ENCODE peak calls at places on chromosomes 12 and 14, in five cellular contexts. I is adipocyte; R is Panc1; U is CD8-positive, alpha-beta memory T cell; J is colonic mucosa. P is an unnamed sample. For H3K4me1, the result is how much of the 10 kb centered on the place peaks cover.

GRCh38 chr14:44795725-44796124 is 166.0 kb downstream of the KLHL28 start:
- DNase-seq in I (no peak), R (no peak), J (no peak), U (no peak), P (no peak)

GRCh38 chr14:44791730-44792129 is 170.0 kb downstream of the KLHL28 start:
- DNase-seq in J (no peak), U (no peak), R (no peak), I (no peak), P (no peak)

GRCh38 chr12:85448548-85449139 is 168.6 kb downstream of the ALX1 start:
- DNase-seq in I (peak), J (no peak), U (no peak), R (no peak), P (no peak)

GRCh38 chr12:13061377-13061776 is 17.2 kb downstream of the FAM234B start:
- DNase-seq in J (no peak), R (no peak), I (no peak), U (no peak), P (no peak)

GRCh38 chr12:52645120-52645761 is 6.8 kb downstream of the KRT2 start:
- DNase-seq in J (peak), I (no peak), R (no peak), U (peak), P (no peak)

GRCh38 chr12:46825526-46826414 is at the start of gene SLC38A4:
- DNase-seq in R (no peak), I (peak), U (no peak), J (peak), P (no peak)

GRCh38 chr12:48972213-48973021 is 882 bp upstream of the WNT10B start:
- DNase-seq in I (no peak), J (no peak), U (no peak), R (no peak), P (no peak)

GRCh38 chr14:24296341-24297157 is 3.0 kb downstream of the DHRS1 start:
- DNase-seq in U (peak), R (peak), I (peak), J (peak), P (no peak)

GRCh38 chr14:91883770-91884169 is 16.4 kb upstream of the TC2N start:
- DNase-seq in U (no peak), R (no peak), J (no peak), I (no peak), P (no peak)

GRCh38 chr12:69330475-69331473 is 17.4 kb upstream of the LYZ start:
- DNase-seq in U (peak), J (peak), R (no peak), I (peak), P (no peak)

GRCh38 chr14:37048666-37049071 is 123.7 kb downstream of the SLC25A21 start:
- DNase-seq in U (no peak), R (no peak), J (no peak), I (peak), P (no peak)

GRCh38 chr14:75084513-75084912 is 15.1 kb downstream of the ZC2HC1C start:
- DNase-seq in I (no peak), U (no peak), R (no peak), J (peak), P (no peak)

GRCh38 chr12:53200458-53201169 is 6.4 kb downstream of the ITGB7 start:
- DNase-seq in R (no peak), J (no peak), U (no peak), I (no peak), P (no peak)

GRCh38 chr12:24014853-24015590 is 65.6 kb upstream of the SOX5 start:
- DNase-seq in I (no peak), J (no peak), R (no peak), U (no peak), P (no peak)

GRCh38 chr12:6854036-6854435 is 2.1 kb downstream of the USP5 start:
- DNase-seq in J (no peak), I (no peak), U (no peak), R (no peak), P (no peak)

GRCh38 chr12:85866929-85867776 is 6.9 kb upstream of the NTS start:
- DNase-seq in I (peak), U (no peak), J (peak), R (peak), P (peak)

GRCh38 chr14:70713096-70713875 is 71.6 kb downstream of the TTC9 start:
- DNase-seq in R (no peak), I (no peak), J (no peak), U (no peak), P (no peak)

DNA sequence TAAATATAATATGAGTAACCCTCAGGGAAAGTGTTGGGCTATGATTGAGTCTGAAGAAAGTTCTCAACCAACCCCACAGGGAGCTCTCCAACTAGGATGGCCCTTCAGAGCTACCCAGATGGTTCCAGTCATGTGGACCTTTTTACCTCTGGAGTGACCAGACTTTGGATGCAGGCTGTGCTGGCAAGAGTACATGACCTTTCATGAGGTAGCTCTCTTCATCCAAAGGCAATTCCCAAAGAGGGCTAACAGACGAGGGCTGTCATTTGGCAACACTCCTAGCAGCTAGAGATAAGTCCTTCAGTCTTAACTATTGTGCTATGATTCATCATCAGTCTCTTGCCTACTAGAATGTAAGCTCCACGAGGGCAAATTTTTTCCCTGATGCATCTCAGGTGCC is 75.4 kb downstream of the DUSP6 start:
- DNase-seq in U (no peak), R (no peak), J (no peak), I (no peak), P (no peak)
- H3K4me1 ChIP-seq in U (under half), R (under half), J (under half), I (under half), P (under half)

GRCh38 chr14:103031566-103031911 is 25.8 kb downstream of the CDC42BPB start:
- DNase-seq in I (no peak), R (no peak), U (no peak), J (no peak), P (no peak)

GRCh38 chr14:103030741-103031565 is 26.4 kb downstream of the CDC42BPB start:
- DNase-seq in R (no peak), I (no peak), J (no peak), U (no peak), P (no peak)

GRCh38 chr14:103029936-103030335 is 27.4 kb downstream of the CDC42BPB start:
- DNase-seq in J (no peak), R (no peak), U (no peak), I (no peak), P (no peak)

GRCh38 chr14:103031956-103032355 is 25.4 kb downstream of the CDC42BPB start:
- DNase-seq in J (peak), R (no peak), I (no peak), U (no peak), P (no peak)

GRCh38 chr14:103033744-103034143 is 23.6 kb downstream of the CDC42BPB start:
- DNase-seq in U (no peak), J (peak), R (no peak), I (no peak), P (no peak)
- H3K4me3 ChIP-seq in U (no peak), J (no peak), R (peak), I (no peak), P (no peak)

GRCh38 chr14:21262410-21262809 is 6.8 kb downstream of the HNRNPC start:
- DNase-seq in U (no peak), R (no peak), I (no peak), J (no peak), P (no peak)

GRCh38 chr14:21263284-21264024 is 5.8 kb downstream of the HNRNPC start:
- DNase-seq in I (peak), U (no peak), J (no peak), R (no peak), P (no peak)

GRCh38 chr14:21264025-21264801 is 5.0 kb downstream of the HNRNPC start:
- DNase-seq in U (no peak), R (no peak), I (peak), J (no peak), P (no peak)

GRCh38 chr14:21258889-21259787 is 10.1 kb downstream of the HNRNPC start:
- DNase-seq in J (no peak), R (no peak), I (no peak), U (no peak), P (no peak)

GRCh38 chr14:21261824-21262223 is 7.4 kb downstream of the HNRNPC start:
- DNase-seq in I (no peak), U (no peak), J (no peak), R (no peak), P (no peak)
- H3K4me1 ChIP-seq in I (half or more), U (half or more), J (under half), R (under half), P (under half)

GRCh38 chr14:61812347-61813100 is 50.3 kb downstream of the SNAPC1 start:
- DNase-seq in I (peak), R (no peak), U (peak), J (no peak), P (no peak)

GRCh38 chr14:61813101-61813596 is 50.9 kb downstream of the SNAPC1 start:
- DNase-seq in J (no peak), R (no peak), U (no peak), I (no peak), P (no peak)

GRCh38 chr14:61811882-61812346 is 49.7 kb downstream of the SNAPC1 start:
- DNase-seq in R (no peak), J (no peak), I (no peak), U (no peak), P (no peak)
- H3K4me3 ChIP-seq in R (no peak), J (no peak), I (peak), U (no peak), P (peak)

GRCh38 chr12:128823916-128824839 is at the start of gene SLC15A4:
- DNase-seq in I (peak), U (peak), J (peak), R (no peak), P (no peak)
- H3K4me1 ChIP-seq in I (under half), U (under half), J (under half), R (under half), P (under half)

GRCh38 chr12:4118017-4118510 is 155.5 kb upstream of the CCND2 start:
- DNase-seq in J (peak), R (no peak), U (peak), I (peak), P (no peak)
- H3K4me3 ChIP-seq in J (no peak), R (no peak), U (peak), I (no peak), P (no peak)

GRCh38 chr14:89351958-89352404 is 65.1 kb downstream of the FOXN3 start:
- DNase-seq in R (no peak), U (no peak), I (no peak), J (peak), P (no peak)

GRCh38 chr14:89351364-89351957 is 65.6 kb downstream of the FOXN3 start:
- DNase-seq in J (peak), I (peak), U (peak), R (no peak), P (no peak)

GRCh38 chr14:89347885-89348284 is 69.1 kb downstream of the FOXN3 start:
- DNase-seq in J (no peak), I (no peak), U (no peak), R (no peak), P (no peak)

GRCh38 chr14:89349196-89350008 is 67.6 kb downstream of the FOXN3 start:
- DNase-seq in J (peak), I (no peak), R (no peak), U (peak), P (peak)

DNA sequence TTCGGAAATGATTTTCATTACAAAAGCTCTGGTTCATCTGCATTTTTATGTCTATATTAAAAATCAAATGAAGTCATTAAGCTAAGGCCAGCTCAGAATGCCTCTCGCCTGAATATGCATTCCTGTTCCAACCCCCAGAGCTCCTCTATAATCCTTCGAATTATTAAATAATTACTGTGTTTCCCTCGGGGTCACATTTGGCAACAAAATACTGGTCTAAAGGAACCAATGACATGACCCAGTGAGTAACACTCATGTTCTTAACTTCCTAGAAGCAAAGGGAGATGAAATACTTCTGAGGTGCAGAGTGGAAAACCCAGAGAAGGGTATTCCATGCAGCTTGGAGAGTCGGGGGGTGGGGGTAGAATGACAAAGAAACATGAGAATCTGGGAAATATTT is 68.3 kb downstream of the FOXN3 start:
- DNase-seq in U (no peak), R (no peak), I (no peak), J (peak), P (no peak)
- H3K4me1 ChIP-seq in U (under half), R (under half), I (under half), J (under half), P (under half)

GRCh38 chr12:57010627-57011224 is 4.4 kb upstream of the ZBTB39 start:
- DNase-seq in R (no peak), J (no peak), I (no peak), U (no peak), P (no peak)

GRCh38 chr12:57008113-57008687 is 1.9 kb upstream of the ZBTB39 start:
- DNase-seq in R (peak), I (peak), U (peak), J (no peak), P (no peak)

GRCh38 chr12:57012600-57013465 is 3.5 kb downstream of the TAC3 start:
- DNase-seq in J (no peak), I (no peak), U (no peak), R (no peak), P (no peak)

GRCh38 chr12:57011438-57012424 is 4.6 kb downstream of the TAC3 start:
- DNase-seq in R (no peak), U (peak), J (no peak), I (no peak), P (no peak)

DNA sequence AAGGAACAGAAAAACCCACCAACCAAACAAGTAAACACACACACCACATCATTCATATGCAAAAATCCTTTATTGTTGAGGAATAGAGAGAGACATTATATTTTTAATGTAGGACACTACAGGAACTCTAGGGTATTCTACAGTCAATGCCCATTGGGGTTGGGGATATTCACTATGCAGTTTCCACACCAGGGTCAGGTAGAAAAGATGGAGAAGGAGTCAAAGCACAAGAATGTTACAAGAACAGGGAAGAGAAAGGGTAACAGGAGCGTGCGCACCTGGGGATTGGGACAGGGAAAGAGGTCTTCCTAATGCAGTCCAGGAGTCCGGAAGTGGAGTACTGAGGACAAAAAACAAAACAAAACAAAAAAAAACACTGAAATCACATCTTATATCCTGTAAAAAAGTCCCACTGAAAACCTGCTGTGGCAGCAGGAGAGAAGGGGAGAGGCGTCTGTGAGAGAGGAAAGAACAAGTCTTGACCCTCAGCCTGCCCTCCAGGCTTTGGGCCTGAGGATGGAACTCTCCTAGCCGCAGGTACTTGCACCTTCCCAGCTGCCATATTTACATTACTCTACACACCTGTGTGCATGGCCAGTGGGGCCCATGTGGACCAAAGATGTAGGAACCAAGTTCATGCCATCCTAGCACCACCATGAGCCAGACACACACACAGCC is 3.7 kb upstream of the ZBTB39 start:
- DNase-seq in R (no peak), U (no peak), I (no peak), J (no peak), P (no peak)
- H3K4me3 ChIP-seq in R (no peak), U (no peak), I (no peak), J (no peak), P (no peak)

P was measured in iPS DF 6.9.